ENCODE peak calls at places on chromosome 18, in six cellular contexts. B is CD4-positive, alpha-beta memory T cell; N is ovary; I is aorta; K is adipocyte; F is cardiac muscle cell. Q is an unnamed sample. For H3K4me1, the result is how much of the 10 kb centered on the place peaks cover.

GRCh38 chr18:75161629-75162028 is 47.3 kb downstream of the PTGR3 start:
- DNase-seq in I (no peak), F (no peak), K (no peak), N (no peak), B (peak), Q (no peak)

GRCh38 chr18:34514957-34515356 is 195.1 kb upstream of the DTNA start:
- DNase-seq in B (no peak), I (no peak), F (no peak), N (no peak), K (no peak), Q (no peak)

GRCh38 chr18:21117385-21118135 is 5.9 kb upstream of the ROCK1 start:
- DNase-seq in B (no peak), N (no peak), I (no peak), F (no peak), K (peak), Q (no peak)

GRCh38 chr18:413263-413662 is 87.2 kb downstream of the COLEC12 start:
- DNase-seq in I (no peak), F (no peak), B (no peak), N (no peak), K (peak), Q (no peak)

GRCh38 chr18:74513149-74513882 is 17.2 kb downstream of the CNDP2 start:
- DNase-seq in B (no peak), F (no peak), I (no peak), K (no peak), N (no peak), Q (no peak)

GRCh38 chr18:22214731-22215528 is 45.5 kb downstream of the GATA6 start:
- DNase-seq in K (peak), N (no peak), B (no peak), I (no peak), F (no peak), Q (no peak)

GRCh38 chr18:79549638-79550000 is 130.0 kb upstream of the CTDP1 start:
- DNase-seq in B (no peak), N (no peak), I (peak), K (no peak), F (no peak), Q (no peak)

GRCh38 chr18:60413944-60414547 is 41.5 kb upstream of the MC4R start:
- DNase-seq in F (peak), I (no peak), B (no peak), N (no peak), K (no peak), Q (no peak)

GRCh38 chr18:13376841-13377351 is 158.3 kb downstream of the LDLRAD4 start:
- DNase-seq in B (peak), I (no peak), N (no peak), K (no peak), F (no peak), Q (no peak)

GRCh38 chr18:22558945-22559385 is 141.2 kb upstream of the CTAGE1 start:
- DNase-seq in B (no peak), K (peak), N (peak), F (peak), I (peak), Q (peak)

GRCh38 chr18:69580107-69580506 is 179.4 kb downstream of the DOK6 start:
- DNase-seq in F (no peak), B (peak), N (no peak), I (no peak), K (peak), Q (no peak)

GRCh38 chr18:34951625-34952379 is 89.4 kb upstream of the MAPRE2 start:
- DNase-seq in I (no peak), F (no peak), N (no peak), B (no peak), K (no peak), Q (no peak)

GRCh38 chr18:10233082-10233875 is 221.2 kb upstream of the APCDD1 start:
- DNase-seq in N (no peak), I (no peak), K (no peak), F (no peak), B (no peak), Q (no peak)

GRCh38 chr18:27704721-27705361 is 472.1 kb downstream of the CDH2 start:
- DNase-seq in K (no peak), B (no peak), I (no peak), F (no peak), N (no peak), Q (no peak)

GRCh38 chr18:25058520-25058919 is 293.4 kb downstream of the ZNF521 start:
- DNase-seq in K (no peak), N (no peak), F (no peak), I (no peak), B (no peak), Q (no peak)

GRCh38 chr18:59353079-59353680 is 5.9 kb downstream of the LMAN1 start:
- DNase-seq in K (no peak), I (no peak), B (no peak), N (no peak), F (peak), Q (no peak)

GRCh38 chr18:59354731-59355130 is 4.3 kb downstream of the LMAN1 start:
- DNase-seq in F (no peak), N (no peak), B (no peak), K (no peak), I (no peak), Q (no peak)

GRCh38 chr18:59357928-59358327 is 1.1 kb downstream of the LMAN1 start:
- DNase-seq in K (peak), B (peak), I (no peak), F (peak), N (no peak), Q (no peak)

GRCh38 chr18:59359576-59359952 is 499 bp upstream of the LMAN1 start:
- DNase-seq in B (no peak), N (no peak), K (no peak), I (no peak), F (no peak), Q (no peak)

DNA sequence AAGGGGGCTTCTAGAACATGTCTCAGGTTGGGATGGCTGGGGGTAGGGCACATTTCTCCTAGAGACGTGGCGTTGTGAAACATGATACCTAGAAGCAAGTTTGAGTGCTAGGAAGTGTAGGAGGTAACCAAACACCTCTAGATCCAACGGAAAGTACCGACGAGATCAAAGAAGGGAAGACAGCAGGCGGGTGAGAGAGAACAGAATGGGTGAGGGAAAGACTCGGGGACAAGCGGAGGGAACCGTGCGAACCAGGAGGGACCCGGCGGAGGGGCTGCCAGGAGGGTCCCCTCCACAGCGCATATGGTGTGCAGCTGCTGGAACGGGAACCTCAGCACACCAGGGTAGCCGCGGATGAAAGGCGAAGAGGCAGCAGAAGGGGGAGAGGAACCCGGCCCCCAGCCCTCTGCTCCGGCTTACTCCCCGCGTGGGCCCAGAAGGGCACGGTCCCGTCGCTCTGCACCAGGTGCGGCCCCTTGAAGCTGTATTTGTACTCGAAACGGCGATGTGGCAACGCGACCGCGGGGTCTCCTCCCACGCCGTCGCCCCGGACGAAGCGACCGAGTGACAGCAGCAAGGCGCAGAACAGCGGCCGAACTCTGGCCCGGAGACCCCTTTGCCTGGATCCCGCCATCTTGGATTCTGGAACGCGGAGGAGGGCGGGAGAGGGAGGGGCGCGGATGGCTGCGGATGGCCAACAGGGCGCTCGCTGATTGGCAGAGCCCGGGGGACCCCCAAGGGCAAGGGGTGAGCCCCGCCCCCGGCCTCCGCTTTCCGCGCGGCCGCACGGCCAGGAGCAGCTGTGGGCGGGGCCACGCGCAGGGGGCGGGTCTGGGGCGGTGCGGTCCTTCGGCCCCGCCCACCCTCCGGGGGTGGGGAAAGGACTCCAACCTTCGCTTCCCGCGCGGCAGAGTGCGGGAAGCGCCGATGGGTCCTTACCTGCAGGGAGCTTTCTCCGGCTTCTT is at the start of gene LMAN1:
- DNase-seq in F (peak), N (peak), K (peak), B (peak), I (peak), Q (peak)
- H3K4me1 ChIP-seq in F (under half), N (under half), K (under half), B (under half), I (under half), Q (under half)

DNA sequence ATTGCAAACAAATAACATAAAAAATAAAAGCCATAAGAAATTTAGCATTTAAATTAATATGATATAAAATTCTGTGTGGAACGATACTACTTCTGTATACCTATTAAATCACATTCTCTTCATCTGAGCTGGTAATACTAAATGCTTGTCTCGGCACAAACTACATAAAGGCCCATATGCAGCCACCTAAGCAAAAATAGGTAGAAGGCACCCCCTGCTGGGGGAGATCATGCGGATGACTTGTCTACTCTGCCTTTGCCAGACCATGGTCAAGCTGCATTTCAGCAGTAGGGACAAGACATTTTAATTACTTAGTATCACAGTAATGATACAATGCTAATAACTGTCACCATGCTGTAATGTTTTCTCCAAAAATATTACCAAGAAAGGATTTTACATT is 108.0 kb downstream of the CDH19 start:
- DNase-seq in N (no peak), K (no peak), F (peak), I (no peak), B (no peak), Q (peak)
- H3K4me1 ChIP-seq in N (under half), K (under half), F (under half), I (under half), B (under half), Q (under half)

GRCh38 chr18:63109789-63110188 is 209.8 kb downstream of the BCL2 start:
- DNase-seq in N (no peak), K (no peak), B (no peak), I (no peak), F (no peak), Q (no peak)

GRCh38 chr18:63107171-63107850 is 212.3 kb downstream of the BCL2 start:
- DNase-seq in F (no peak), K (peak), B (no peak), N (no peak), I (no peak), Q (no peak)

GRCh38 chr18:63105636-63106316 is 213.8 kb downstream of the BCL2 start:
- DNase-seq in B (no peak), N (no peak), I (no peak), K (no peak), F (no peak), Q (no peak)

GRCh38 chr18:63106727-63107126 is 212.8 kb downstream of the BCL2 start:
- DNase-seq in B (no peak), F (no peak), K (no peak), N (no peak), I (no peak), Q (no peak)

DNA sequence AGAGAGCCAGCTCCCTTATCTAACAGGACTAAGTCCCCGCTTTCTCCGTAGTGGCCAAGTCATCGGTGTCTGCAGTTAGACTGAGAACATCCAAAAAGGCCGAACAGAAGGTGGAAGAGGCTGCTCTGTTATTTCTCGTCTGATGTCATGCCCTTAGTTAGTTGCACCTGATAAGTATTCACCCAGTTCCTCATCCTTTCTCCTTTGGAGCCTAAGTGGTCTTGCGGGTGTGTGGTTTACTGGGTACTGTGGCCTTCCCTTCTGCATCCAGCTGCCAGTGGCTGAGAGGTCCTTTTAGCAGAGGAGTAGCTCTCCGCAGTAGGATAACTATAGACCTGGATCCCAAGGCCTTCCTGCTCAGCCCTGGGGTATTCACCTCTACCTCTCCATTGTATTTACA is 211.6 kb downstream of the BCL2 start:
- DNase-seq in N (no peak), F (no peak), B (no peak), I (no peak), K (no peak), Q (no peak)
- H3K4me1 ChIP-seq in N (under half), F (under half), B (under half), I (under half), K (under half), Q (under half)

DNA sequence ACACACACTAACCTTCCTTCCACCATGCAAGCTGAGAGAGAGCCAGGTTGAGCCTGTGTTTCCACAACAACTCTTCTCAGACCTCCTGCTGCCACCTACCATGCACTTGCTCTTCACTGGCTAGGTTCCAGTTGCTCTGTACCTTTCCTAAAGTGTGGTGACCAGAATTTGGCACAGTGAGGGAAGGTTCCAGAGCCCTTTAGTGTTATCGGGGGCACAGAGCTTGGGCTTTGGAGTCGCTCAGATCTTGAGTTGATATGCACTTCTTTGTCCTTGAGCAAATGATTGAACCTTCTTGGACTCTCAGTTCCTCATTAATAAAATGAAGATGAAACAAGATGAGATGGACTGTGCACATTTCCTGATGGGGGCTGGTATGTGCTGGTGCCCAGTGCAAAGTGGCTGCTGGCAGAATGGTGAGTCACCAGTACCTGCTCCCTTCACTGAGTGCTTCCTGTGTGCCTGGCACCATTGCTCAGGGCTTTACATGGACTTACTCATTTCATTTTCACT is 47.1 kb downstream of the NEDD4L start:
- DNase-seq in F (no peak), I (no peak), K (no peak), N (no peak), B (no peak), Q (peak)
- H3K4me1 ChIP-seq in F (under half), I (under half), K (under half), N (under half), B (under half), Q (under half)

GRCh38 chr18:62877448-62878221 is 162.3 kb downstream of the PHLPP1 start:
- DNase-seq in F (peak), I (no peak), N (no peak), K (peak), B (no peak), Q (no peak)

GRCh38 chr18:62875320-62875719 is 160.0 kb downstream of the PHLPP1 start:
- DNase-seq in N (no peak), I (no peak), F (no peak), K (no peak), B (no peak), Q (no peak)

GRCh38 chr18:62878305-62878704 is 163.0 kb downstream of the PHLPP1 start:
- DNase-seq in K (peak), F (no peak), B (no peak), I (no peak), N (no peak), Q (no peak)

GRCh38 chr18:62876106-62876505 is 160.8 kb downstream of the PHLPP1 start:
- DNase-seq in I (no peak), N (no peak), B (no peak), K (no peak), F (no peak), Q (no peak)

DNA sequence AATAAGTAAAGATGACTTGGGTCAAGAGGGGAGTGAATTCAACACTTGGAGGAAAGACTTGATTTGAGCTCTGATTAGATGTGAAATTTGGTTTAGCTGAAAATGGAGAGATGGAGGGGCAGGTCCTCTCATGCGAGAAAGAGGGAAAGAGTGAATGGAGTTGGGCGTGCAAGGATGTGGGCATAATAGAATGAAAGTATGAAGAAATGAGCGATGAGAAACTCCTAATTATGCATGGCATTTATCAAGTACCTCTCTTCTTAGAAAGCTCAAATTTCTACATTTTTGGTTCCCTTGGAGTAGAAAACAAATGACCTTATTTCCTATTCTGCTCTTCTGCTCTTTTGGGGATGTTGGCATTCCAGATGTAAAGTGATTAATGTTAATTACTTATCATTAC is 161.5 kb downstream of the PHLPP1 start:
- DNase-seq in N (no peak), I (no peak), F (no peak), K (no peak), B (no peak), Q (no peak)
- H3K4me1 ChIP-seq in N (under half), I (under half), F (under half), K (under half), B (under half), Q (under half)

GRCh38 chr18:45336431-45336830 is 278.8 kb upstream of the SLC14A2 start:
- DNase-seq in K (no peak), B (no peak), N (no peak), F (no peak), I (no peak), Q (no peak)

GRCh38 chr18:45330170-45330594 is 285.1 kb upstream of the SLC14A2 start:
- DNase-seq in I (no peak), N (no peak), K (peak), F (no peak), B (no peak), Q (peak)

GRCh38 chr18:45335644-45336043 is 279.6 kb upstream of the SLC14A2 start:
- DNase-seq in B (no peak), N (no peak), F (no peak), K (no peak), I (no peak), Q (no peak)

GRCh38 chr18:45334188-45334587 is 281.1 kb upstream of the SLC14A2 start:
- DNase-seq in I (no peak), F (no peak), N (no peak), B (no peak), K (no peak), Q (no peak)

GRCh38 chr18:45332911-45333310 is 282.4 kb upstream of the SLC14A2 start:
- DNase-seq in I (no peak), N (no peak), B (no peak), K (no peak), F (no peak), Q (no peak)
- H3K4me1 ChIP-seq in I (under half), N (under half), B (under half), K (under half), F (under half), Q (under half)

GRCh38 chr18:58861853-58862252 is 2.8 kb upstream of the ZNF532 start:
- DNase-seq in I (no peak), B (no peak), N (no peak), F (no peak), K (peak), Q (no peak)
- H3K4me1 ChIP-seq in I (under half), B (under half), N (under half), F (half or more), K (half or more), Q (under half)

DNA sequence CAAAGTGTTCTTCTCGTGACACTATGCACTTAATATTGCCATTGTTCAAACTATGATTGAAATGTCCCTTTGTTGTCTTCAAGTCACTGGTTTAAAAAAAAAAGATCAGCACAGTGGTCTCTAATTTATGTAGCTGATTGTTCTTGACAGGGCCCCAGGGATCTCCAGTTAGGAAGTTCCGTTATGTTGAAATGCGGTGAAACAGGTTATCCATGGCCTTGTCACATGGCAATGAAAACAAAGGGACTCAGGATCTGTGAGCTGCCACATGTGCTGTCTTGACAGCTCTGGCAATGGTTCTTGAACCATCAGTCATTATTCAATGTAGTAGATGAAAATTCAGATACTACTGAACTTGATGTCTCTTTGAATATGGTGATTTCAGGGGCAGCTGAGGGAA is 147.4 kb downstream of the SETBP1 start:
- DNase-seq in B (no peak), N (no peak), F (no peak), K (no peak), I (no peak), Q (no peak)
- H3K4me1 ChIP-seq in B (under half), N (under half), F (under half), K (under half), I (under half), Q (under half)

GRCh38 chr18:44731866-44732555 is 51.3 kb downstream of the SETBP1 start:
- DNase-seq in F (no peak), B (no peak), K (peak), N (no peak), I (no peak), Q (no peak)

GRCh38 chr18:44733754-44734465 is 53.2 kb downstream of the SETBP1 start:
- DNase-seq in N (no peak), B (no peak), I (no peak), K (peak), F (no peak), Q (no peak)

GRCh38 chr18:44731160-44731865 is 50.6 kb downstream of the SETBP1 start:
- DNase-seq in K (no peak), I (no peak), B (no peak), N (no peak), F (no peak), Q (no peak)

GRCh38 chr18:44733069-44733753 is 52.5 kb downstream of the SETBP1 start:
- DNase-seq in B (no peak), I (no peak), K (peak), F (no peak), N (no peak), Q (peak)

DNA sequence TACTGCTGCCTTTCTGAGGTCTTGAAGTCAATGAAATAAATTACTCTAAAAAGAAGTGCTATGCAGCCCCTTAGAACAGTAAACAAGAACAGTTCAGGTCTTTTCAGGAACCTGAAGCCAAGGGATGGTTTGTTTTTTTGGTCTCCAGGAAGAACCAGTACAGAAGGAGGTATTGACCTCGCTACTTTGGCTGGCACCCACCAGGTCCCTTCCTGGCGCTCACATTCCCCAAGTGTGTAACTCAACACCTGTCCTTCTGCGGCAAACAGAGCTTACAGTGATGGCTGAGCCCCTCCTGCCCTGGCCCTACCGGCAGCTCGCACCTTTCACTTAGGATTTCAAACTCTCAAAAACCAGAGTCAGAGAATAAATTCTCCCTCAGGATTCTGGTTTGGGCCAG is 51.9 kb downstream of the SETBP1 start:
- DNase-seq in K (no peak), B (no peak), N (no peak), F (peak), I (no peak), Q (no peak)
- H3K4me1 ChIP-seq in K (under half), B (under half), N (under half), F (under half), I (under half), Q (under half)